ENCODE peak calls at places on chromosome 4, in five cellular contexts. One of them, this sample, is unnamed.
A peak's percentile ranks its signal among the peaks of the same experiment; 100 is the strongest.

GRCh38 chr4:156734965-156735895 is 236.4 kb downstream of the PDGFC start:
- DNase-seq in cardiac muscle cell: no peak
- DNase-seq in right cardiac atrium: no peak
- DNase-seq in lower lobe of right lung: no peak
- DNase-seq in A549: no peak
- DNase-seq in this sample: no peak

GRCh38 chr4:138602664-138603063 is 360.5 kb upstream of the SLC7A11 start:
- DNase-seq in right cardiac atrium: no peak
- DNase-seq in lower lobe of right lung: no peak
- DNase-seq in cardiac muscle cell: no peak
- DNase-seq in A549: no peak
- DNase-seq in this sample: no peak

GRCh38 chr4:7803992-7804758 is 135.5 kb downstream of the AFAP1 start:
- DNase-seq in lower lobe of right lung: peak; percentile 88
- DNase-seq in right cardiac atrium: peak; percentile 94
- DNase-seq in cardiac muscle cell: peak; percentile 88
- DNase-seq in A549: peak; percentile 81
- DNase-seq in this sample: peak; percentile 71

GRCh38 chr4:37439809-37440518 is 195.4 kb downstream of the NWD2 start:
- DNase-seq in A549: no peak
- DNase-seq in right cardiac atrium: no peak
- DNase-seq in lower lobe of right lung: no peak
- DNase-seq in cardiac muscle cell: no peak
- DNase-seq in this sample: no peak

GRCh38 chr4:185775792-185776555 is 36.0 kb downstream of the SORBS2 start:
- DNase-seq in lower lobe of right lung: no peak
- DNase-seq in right cardiac atrium: peak; percentile 32
- DNase-seq in A549: no peak
- DNase-seq in cardiac muscle cell: peak; percentile 21
- DNase-seq in this sample: no peak

GRCh38 chr4:83022724-83023427 is 12.1 kb upstream of the COPS4 start:
- DNase-seq in lower lobe of right lung: no peak
- DNase-seq in cardiac muscle cell: peak; percentile 33
- DNase-seq in right cardiac atrium: no peak
- DNase-seq in A549: no peak
- DNase-seq in this sample: no peak

GRCh38 chr4:15568814-15569213 is 86.3 kb downstream of the FBXL5 start:
- DNase-seq in lower lobe of right lung: no peak
- DNase-seq in right cardiac atrium: no peak
- DNase-seq in A549: no peak
- DNase-seq in cardiac muscle cell: no peak
- DNase-seq in this sample: no peak

GRCh38 chr4:94639298-94639697 is 118.5 kb upstream of the BMPR1B start:
- DNase-seq in lower lobe of right lung: no peak
- DNase-seq in cardiac muscle cell: no peak
- DNase-seq in A549: no peak
- DNase-seq in right cardiac atrium: no peak
- DNase-seq in this sample: no peak

GRCh38 chr4:80566203-80566872 is 230.8 kb downstream of the CFAP299 start:
- DNase-seq in A549: no peak
- DNase-seq in cardiac muscle cell: no peak
- DNase-seq in right cardiac atrium: no peak
- DNase-seq in lower lobe of right lung: no peak
- DNase-seq in this sample: no peak

GRCh38 chr4:139532951-139533350 is 23.1 kb downstream of the SETD7 start:
- DNase-seq in A549: no peak
- DNase-seq in cardiac muscle cell: no peak
- DNase-seq in right cardiac atrium: no peak
- DNase-seq in lower lobe of right lung: no peak
- DNase-seq in this sample: no peak

GRCh38 chr4:183377491-183377890 is 55.3 kb upstream of the CLDN24 start:
- DNase-seq in lower lobe of right lung: no peak
- DNase-seq in right cardiac atrium: no peak
- DNase-seq in A549: no peak
- DNase-seq in cardiac muscle cell: no peak
- DNase-seq in this sample: no peak

GRCh38 chr4:56910172-56910967 is 2.7 kb downstream of the REST start:
- DNase-seq in right cardiac atrium: no peak
- DNase-seq in lower lobe of right lung: no peak
- DNase-seq in cardiac muscle cell: no peak
- DNase-seq in A549: no peak
- DNase-seq in this sample: no peak

GRCh38 chr4:8221476-8221875 is 22.4 kb downstream of the SH3TC1 start:
- DNase-seq in A549: no peak
- DNase-seq in cardiac muscle cell: peak; percentile 85
- DNase-seq in right cardiac atrium: peak; percentile 2
- DNase-seq in lower lobe of right lung: no peak
- DNase-seq in this sample: no peak

GRCh38 chr4:7983296-7983695 is 43.6 kb upstream of the AFAP1 start:
- DNase-seq in right cardiac atrium: no peak
- DNase-seq in A549: no peak
- DNase-seq in lower lobe of right lung: no peak
- DNase-seq in cardiac muscle cell: no peak
- DNase-seq in this sample: no peak

GRCh38 chr4:16896871-16897270 is 1.6 kb downstream of the LDB2 start:
- DNase-seq in lower lobe of right lung: no peak
- DNase-seq in A549: no peak
- DNase-seq in cardiac muscle cell: peak; percentile 76
- DNase-seq in right cardiac atrium: no peak
- DNase-seq in this sample: no peak

GRCh38 chr4:117965608-117966007 is 68.7 kb upstream of the NDST3 start:
- DNase-seq in lower lobe of right lung: no peak
- DNase-seq in A549: no peak
- DNase-seq in right cardiac atrium: no peak
- DNase-seq in cardiac muscle cell: no peak
- DNase-seq in this sample: no peak

GRCh38 chr4:138616775-138617174 is 374.6 kb upstream of the SLC7A11 start:
- DNase-seq in lower lobe of right lung: no peak
- DNase-seq in A549: no peak
- DNase-seq in right cardiac atrium: no peak
- DNase-seq in cardiac muscle cell: peak; percentile 68
- DNase-seq in this sample: no peak

GRCh38 chr4:38805530-38806145 is 1.0 kb upstream of the TLR1 start:
- DNase-seq in right cardiac atrium: peak; percentile 51
- DNase-seq in lower lobe of right lung: peak; percentile 57
- DNase-seq in cardiac muscle cell: peak; percentile 65
- DNase-seq in A549: no peak
- DNase-seq in this sample: peak; percentile 70

GRCh38 chr4:52551487-52551886 is 107.6 kb downstream of the USP46 start:
- DNase-seq in lower lobe of right lung: no peak
- DNase-seq in cardiac muscle cell: peak; percentile 16
- DNase-seq in A549: no peak
- DNase-seq in right cardiac atrium: peak; percentile 76
- DNase-seq in this sample: no peak

GRCh38 chr4:6342530-6343293 is 73.1 kb downstream of the WFS1 start:
- DNase-seq in right cardiac atrium: peak; percentile 87
- DNase-seq in A549: peak; percentile 24
- DNase-seq in lower lobe of right lung: peak; percentile 59
- DNase-seq in cardiac muscle cell: peak; percentile 25
- DNase-seq in this sample: no peak

GRCh38 chr4:68209003-68209402 is 36.5 kb downstream of the TMPRSS11B start:
- DNase-seq in cardiac muscle cell: no peak
- DNase-seq in right cardiac atrium: no peak
- DNase-seq in A549: peak; percentile 7
- DNase-seq in lower lobe of right lung: no peak
- DNase-seq in this sample: no peak

GRCh38 chr4:184651899-184652298 is 2.4 kb downstream of the PRIMPOL start:
- DNase-seq in cardiac muscle cell: no peak
- DNase-seq in right cardiac atrium: no peak
- DNase-seq in A549: no peak
- DNase-seq in lower lobe of right lung: no peak
- DNase-seq in this sample: no peak

GRCh38 chr4:184647391-184648101 is 1.7 kb downstream of the CASP3 start:
- DNase-seq in lower lobe of right lung: no peak
- DNase-seq in right cardiac atrium: no peak
- DNase-seq in A549: no peak
- DNase-seq in cardiac muscle cell: peak; percentile 27
- DNase-seq in this sample: no peak

GRCh38 chr4:184648220-184649025 is 824 bp downstream of the CASP3 start:
- DNase-seq in cardiac muscle cell: peak; percentile 61
- DNase-seq in A549: peak; percentile 21
- DNase-seq in right cardiac atrium: peak; percentile 89
- DNase-seq in lower lobe of right lung: peak; percentile 79
- DNase-seq in this sample: peak; percentile 82

GRCh38 chr4:184649971-184650855 is 675 bp downstream of the PRIMPOL start:
- DNase-seq in A549: peak; percentile 29
- DNase-seq in lower lobe of right lung: no peak
- DNase-seq in right cardiac atrium: peak; percentile 67
- DNase-seq in cardiac muscle cell: peak; percentile 45
- DNase-seq in this sample: no peak

DNA sequence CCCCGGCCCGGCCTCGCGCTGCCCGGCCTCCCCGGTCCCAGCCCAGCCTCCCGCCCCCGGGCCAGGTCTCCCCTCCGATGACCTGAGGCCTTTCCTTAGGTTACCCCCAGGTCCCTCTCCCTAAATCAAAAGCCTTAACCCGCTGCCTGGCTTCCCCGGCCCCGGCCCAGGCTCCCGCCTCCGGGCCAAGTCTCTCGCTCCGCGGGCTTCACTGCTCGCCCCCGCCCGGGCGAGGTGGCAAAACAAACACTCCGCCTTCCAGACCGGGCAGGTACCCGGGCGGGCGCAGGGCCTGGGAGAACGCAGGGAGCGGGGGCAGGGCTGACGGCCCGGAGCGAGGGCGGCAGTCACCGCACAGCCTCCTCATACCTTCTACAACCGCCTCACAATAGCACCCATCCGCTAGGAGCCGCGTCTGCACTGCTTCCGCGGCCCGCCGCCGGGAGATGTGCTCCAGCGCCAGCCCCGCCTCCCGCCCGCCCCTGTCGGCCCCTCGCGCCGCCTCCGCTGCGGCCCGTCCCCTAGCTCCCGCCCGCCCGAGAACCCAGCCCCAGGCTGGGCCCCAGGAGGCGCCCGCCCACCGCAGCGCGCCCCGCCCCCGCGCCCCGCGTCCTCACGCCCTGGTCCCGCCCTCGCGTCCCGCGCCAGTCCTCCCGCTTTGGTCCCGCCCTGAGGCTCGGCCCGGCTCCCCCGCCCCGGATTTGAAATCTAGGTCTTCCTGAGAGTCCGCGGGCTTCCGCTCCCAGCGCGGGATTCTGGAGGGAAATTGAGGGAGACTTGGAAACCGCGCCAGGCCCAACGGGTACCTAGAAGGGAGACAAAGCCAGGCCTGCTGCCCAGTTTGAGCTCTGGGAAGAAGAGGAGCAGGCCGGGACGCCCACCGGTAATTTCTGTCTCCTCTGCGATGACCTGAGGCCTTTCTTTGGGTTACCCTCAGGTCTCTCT is at the start of the genes CASP3 and PRIMPOL:
- DNase-seq in A549: peak; percentile 91
- DNase-seq in cardiac muscle cell: peak; percentile 98
- DNase-seq in lower lobe of right lung: peak; percentile 98
- DNase-seq in right cardiac atrium: peak; percentile 99
- DNase-seq in this sample: peak; percentile 98
- H3K4me1 ChIP-seq in A549: peaks cover 14% of the 10 kb centered on the region
- H3K4me1 ChIP-seq in cardiac muscle cell: peaks cover 21% of the 10 kb centered on the region
- H3K4me1 ChIP-seq in lower lobe of right lung: peaks cover 41% of the 10 kb centered on the region
- H3K4me1 ChIP-seq in right cardiac atrium: peaks cover 7% of the 10 kb centered on the region
- H3K4me1 ChIP-seq in this sample: no peaks in the 10 kb centered on the region

GRCh38 chr4:2870098-2870497 is 26.5 kb downstream of the ADD1 start:
- DNase-seq in lower lobe of right lung: no peak
- DNase-seq in A549: no peak
- DNase-seq in right cardiac atrium: no peak
- DNase-seq in cardiac muscle cell: no peak
- DNase-seq in this sample: no peak

GRCh38 chr4:2873329-2873728 is 29.7 kb downstream of the ADD1 start:
- DNase-seq in A549: no peak
- DNase-seq in lower lobe of right lung: no peak
- DNase-seq in right cardiac atrium: no peak
- DNase-seq in cardiac muscle cell: no peak
- DNase-seq in this sample: no peak

GRCh38 chr4:2871466-2871865 is 27.8 kb downstream of the ADD1 start:
- DNase-seq in right cardiac atrium: no peak
- DNase-seq in lower lobe of right lung: no peak
- DNase-seq in A549: no peak
- DNase-seq in cardiac muscle cell: no peak
- DNase-seq in this sample: no peak

GRCh38 chr4:2869659-2870058 is 26.0 kb downstream of the ADD1 start:
- DNase-seq in lower lobe of right lung: no peak
- DNase-seq in cardiac muscle cell: no peak
- DNase-seq in right cardiac atrium: no peak
- DNase-seq in A549: no peak
- DNase-seq in this sample: no peak

GRCh38 chr4:2871911-2872310 is 28.3 kb downstream of the ADD1 start:
- DNase-seq in A549: no peak
- DNase-seq in cardiac muscle cell: no peak
- DNase-seq in right cardiac atrium: no peak
- DNase-seq in lower lobe of right lung: no peak
- DNase-seq in this sample: no peak
- H3K4me1 ChIP-seq in A549: peaks cover 21% of the 10 kb centered on the region
- H3K4me1 ChIP-seq in cardiac muscle cell: peaks cover 52% of the 10 kb centered on the region
- H3K4me1 ChIP-seq in right cardiac atrium: peaks cover 18% of the 10 kb centered on the region
- H3K4me1 ChIP-seq in lower lobe of right lung: peaks cover 86% of the 10 kb centered on the region
- H3K4me1 ChIP-seq in this sample: peaks cover 7% of the 10 kb centered on the region

GRCh38 chr4:917992-918391 is 14.1 kb downstream of the GAK start:
- DNase-seq in cardiac muscle cell: no peak
- DNase-seq in right cardiac atrium: no peak
- DNase-seq in lower lobe of right lung: no peak
- DNase-seq in A549: no peak
- DNase-seq in this sample: no peak
- H3K4me1 ChIP-seq in cardiac muscle cell: no peaks in the 10 kb centered on the region
- H3K4me1 ChIP-seq in right cardiac atrium: no peaks in the 10 kb centered on the region
- H3K4me1 ChIP-seq in lower lobe of right lung: peaks cover 13% of the 10 kb centered on the region
- H3K4me1 ChIP-seq in A549: no peaks in the 10 kb centered on the region
- H3K4me1 ChIP-seq in this sample: peaks cover 25% of the 10 kb centered on the region

DNA sequence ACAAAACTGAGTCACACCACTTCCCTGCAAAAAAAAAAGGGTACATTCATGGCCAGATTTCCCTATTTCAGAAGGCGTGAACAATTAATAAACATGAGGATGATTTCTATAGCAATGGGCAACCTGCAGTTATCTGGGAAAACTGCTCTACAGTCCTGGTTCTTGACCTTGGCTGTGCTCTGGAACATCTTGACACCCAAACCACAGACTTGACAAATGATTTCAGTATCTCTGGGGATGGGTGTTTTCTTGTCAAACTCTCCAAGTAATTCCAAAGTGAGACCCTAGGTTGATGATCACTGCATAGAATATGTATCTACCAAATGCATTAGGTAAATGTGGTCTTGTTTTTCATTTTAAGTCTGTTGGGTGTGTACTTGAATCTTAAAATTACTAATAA is 2.0 kb downstream of the DAPP1 start:
- DNase-seq in right cardiac atrium: no peak
- DNase-seq in lower lobe of right lung: no peak
- DNase-seq in cardiac muscle cell: no peak
- DNase-seq in A549: no peak
- DNase-seq in this sample: no peak
- H3K4me1 ChIP-seq in right cardiac atrium: no peaks in the 10 kb centered on the region
- H3K4me1 ChIP-seq in lower lobe of right lung: peaks cover 26% of the 10 kb centered on the region
- H3K4me1 ChIP-seq in cardiac muscle cell: no peaks in the 10 kb centered on the region
- H3K4me1 ChIP-seq in A549: no peaks in the 10 kb centered on the region
- H3K4me1 ChIP-seq in this sample: peaks cover 9% of the 10 kb centered on the region